ENCODE peak calls at places on chromosomes 2 and 18, in five cellular contexts. B, T, J, K and U are unnamed samples.

GRCh38 chr2:217246108-217246507 is 386.2 kb upstream of the TNP1 start:
- DNase-seq in J (no peak), K (no peak), T (no peak), B (no peak), U (peak)

GRCh38 chr18:46660955-46661749 is 4.1 kb upstream of the LOXHD1 start:
- DNase-seq in B (no peak), J (peak), T (no peak), K (no peak), U (no peak)

GRCh38 chr2:38498039-38498438 is 104.7 kb downstream of the HNRNPLL start:
- DNase-seq in J (no peak), T (peak), K (no peak), B (no peak), U (no peak)

GRCh38 chr18:49757513-49758262 is 55.6 kb downstream of the ACAA2 start:
- DNase-seq in K (no peak), B (no peak), T (peak), J (no peak), U (peak)

GRCh38 chr18:8139971-8140406 is 469.2 kb upstream of the RAB12 start:
- DNase-seq in K (peak), B (peak), T (no peak), J (no peak), U (no peak)

GRCh38 chr2:75465317-75465998 is 95.3 kb downstream of the EVA1A start:
- DNase-seq in B (no peak), K (no peak), T (no peak), J (peak), U (peak)

GRCh38 chr18:46723856-46724415 is 32.9 kb downstream of the ST8SIA5 start:
- DNase-seq in T (no peak), K (no peak), J (no peak), B (peak), U (no peak)

GRCh38 chr18:42426496-42427015 is 471.5 kb downstream of the PIK3C3 start:
- DNase-seq in B (no peak), J (peak), T (no peak), K (no peak), U (no peak)

GRCh38 chr2:230793573-230794359 is 71.0 kb upstream of the ITM2C start:
- DNase-seq in B (peak), K (peak), J (peak), T (peak), U (peak)

GRCh38 chr18:4450065-4450676 is 4.9 kb downstream of the DLGAP1 start:
- DNase-seq in B (no peak), K (no peak), J (no peak), T (no peak), U (no peak)

GRCh38 chr2:26693287-26693849 is 846 bp downstream of the KCNK3 start:
- DNase-seq in B (peak), K (peak), J (no peak), T (no peak), U (no peak)

GRCh38 chr18:9790261-9790660 is 82.2 kb downstream of the RAB31 start:
- DNase-seq in K (no peak), T (no peak), J (peak), B (no peak), U (no peak)

GRCh38 chr18:2526320-2526719 is 45.0 kb downstream of the METTL4 start:
- DNase-seq in B (no peak), T (no peak), K (no peak), J (no peak), U (no peak)

GRCh38 chr2:88100489-88100858 is 27.4 kb downstream of the FABP1 start:
- DNase-seq in T (no peak), B (no peak), J (no peak), K (no peak), U (no peak)

GRCh38 chr2:172179045-172179742 is 76.5 kb upstream of the DLX2 start:
- DNase-seq in B (no peak), J (no peak), T (no peak), K (no peak), U (peak)

GRCh38 chr2:147355706-147356105 is 489.1 kb upstream of the ACVR2A start:
- DNase-seq in T (no peak), B (no peak), K (no peak), J (no peak), U (no peak)

GRCh38 chr2:40535891-40536290 is 84.0 kb upstream of the SLC8A1 start:
- DNase-seq in J (no peak), K (no peak), B (no peak), T (no peak), U (no peak)

GRCh38 chr2:197073701-197074433 is 147.4 kb upstream of the PGAP1 start:
- DNase-seq in B (peak), T (no peak), K (peak), J (peak), U (no peak)

GRCh38 chr2:197076652-197077051 is 150.1 kb upstream of the PGAP1 start:
- DNase-seq in J (no peak), T (no peak), B (no peak), K (no peak), U (no peak)

GRCh38 chr2:197077336-197077735 is 150.8 kb upstream of the PGAP1 start:
- DNase-seq in K (no peak), B (no peak), J (no peak), T (no peak), U (no peak)

GRCh38 chr2:197075286-197075685 is 148.8 kb upstream of the PGAP1 start:
- DNase-seq in T (no peak), B (no peak), J (no peak), K (no peak), U (no peak)

GRCh38 chr2:197075754-197076337 is 149.3 kb upstream of the PGAP1 start:
- DNase-seq in K (no peak), T (no peak), B (no peak), J (no peak), U (peak)
- TF ChIP-seq CTCF in K (peak), T (no peak), B (no peak), J (peak), U (peak)

GRCh38 chr2:113370478-113371091 is 66.9 kb upstream of the ZNG1B start:
- DNase-seq in K (no peak), T (peak), B (peak), J (peak), U (peak)
- TF ChIP-seq CTCF in K (peak), T (peak), B (peak), J (peak), U (peak)

GRCh38 chr18:48024009-48024512 is 93.6 kb upstream of the SMAD2 start:
- DNase-seq in K (peak), T (no peak), B (peak), J (no peak), U (no peak)
- TF ChIP-seq CTCF in K (no peak), T (no peak), B (no peak), J (no peak), U (no peak)

GRCh38 chr2:152047826-152048476 is 50.9 kb downstream of the CACNB4 start:
- DNase-seq in T (no peak), B (no peak), K (no peak), J (no peak), U (no peak)
- TF ChIP-seq CTCF in T (peak), B (no peak), K (no peak), J (peak), U (peak)

GRCh38 chr18:59553273-59553672 is 143.9 kb downstream of the CCBE1 start:
- DNase-seq in T (no peak), K (no peak), J (no peak), B (no peak), U (no peak)

GRCh38 chr18:59546164-59546563 is 151.1 kb downstream of the CCBE1 start:
- DNase-seq in B (no peak), J (peak), K (no peak), T (no peak), U (no peak)

GRCh38 chr18:59551902-59552635 is 145.2 kb downstream of the CCBE1 start:
- DNase-seq in B (no peak), T (no peak), J (peak), K (no peak), U (no peak)

GRCh38 chr18:59549797-59550516 is 147.3 kb downstream of the CCBE1 start:
- DNase-seq in K (no peak), B (no peak), T (no peak), J (peak), U (no peak)

DNA sequence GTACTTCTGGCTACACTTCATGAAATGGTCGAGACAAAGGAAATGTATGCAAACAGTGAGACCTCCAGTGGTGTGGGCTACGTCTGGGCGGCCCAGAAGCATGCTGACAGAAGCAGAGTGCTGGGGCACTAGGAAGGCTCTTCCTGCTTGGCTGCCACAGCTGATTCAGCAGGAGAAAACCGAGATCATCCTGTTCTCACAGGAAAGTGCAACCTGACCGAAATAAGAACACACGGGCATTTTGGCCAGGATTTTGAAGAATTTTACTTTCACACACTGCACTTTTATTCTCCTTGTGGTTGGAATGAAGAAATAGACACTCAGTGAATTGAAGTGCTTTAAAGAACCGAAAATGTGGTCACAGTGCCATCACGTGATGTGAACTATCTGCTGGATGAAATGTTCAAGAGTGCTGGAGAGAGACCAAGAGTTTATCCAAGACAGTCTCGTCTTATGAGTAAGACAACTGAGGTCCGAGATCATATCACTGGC is 149.5 kb downstream of the CCBE1 start:
- DNase-seq in T (no peak), B (no peak), J (peak), K (no peak), U (no peak)
- TF ChIP-seq CTCF in T (no peak), B (no peak), J (peak), K (no peak), U (no peak)

DNA sequence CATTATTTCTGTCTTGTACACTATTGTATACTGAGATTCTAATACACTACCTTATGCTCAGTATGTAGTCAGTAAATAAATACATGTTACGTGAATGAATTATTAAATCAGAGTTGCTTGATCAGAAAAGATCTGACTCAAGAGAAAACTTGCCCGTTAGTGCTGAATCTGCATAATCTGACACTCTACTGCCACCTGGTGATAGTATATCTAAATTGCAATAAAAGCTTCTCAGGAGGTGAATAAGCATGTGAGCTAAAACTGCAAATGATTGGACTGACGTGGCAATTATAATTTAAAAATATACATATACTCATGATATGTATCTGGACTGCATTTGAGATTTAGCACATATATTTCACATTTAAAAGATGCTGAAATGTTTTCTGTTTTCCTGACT is 70.4 kb downstream of the KIAA1328 start:
- DNase-seq in J (peak), B (no peak), T (no peak), K (no peak), U (no peak)
- TF ChIP-seq CTCF in J (no peak), B (no peak), T (peak), K (no peak), U (peak)

DNA sequence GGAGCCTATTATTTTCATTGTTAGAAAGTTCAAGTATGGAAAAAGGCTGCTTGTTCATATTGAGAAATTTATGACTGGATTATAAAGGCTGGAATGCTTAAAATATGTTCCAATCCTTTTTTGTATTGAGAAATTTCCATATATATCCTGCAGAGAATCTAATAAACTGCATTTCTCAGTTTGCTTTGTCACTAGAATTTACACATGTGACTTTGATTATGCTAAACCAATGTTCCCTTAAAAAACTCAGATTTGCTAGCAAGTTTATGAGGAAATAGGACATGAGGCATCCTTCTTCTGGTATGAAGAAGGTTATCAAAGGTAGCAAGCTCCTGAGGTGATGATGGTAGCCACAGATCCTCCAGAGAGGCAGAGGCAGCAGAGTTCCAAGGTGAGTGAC is 29.2 kb upstream of the DSEL start:
- DNase-seq in T (no peak), B (no peak), K (no peak), J (no peak), U (no peak)
- TF ChIP-seq CTCF in T (no peak), B (no peak), K (no peak), J (no peak), U (no peak)